ENCODE peak calls at places on chromosomes 3 and 15, in eight cellular contexts. U is amniotic stem cell; I is naive thymus-derived CD8-positive, alpha-beta T cell; X is NCI-H2081; S is AG09319; L is activated T-cell treated with anti-CD3 and anti-CD28 coated beads for 24 hours; K is fibroblast of lung; D is GM12865. M is an unnamed sample.
A peak's percentile ranks its signal among the peaks of the same experiment; 100 is the strongest.

GRCh38 chr3:187131981-187132380 is 7.3 kb downstream of the RPL39L start:
- DNase-seq in U (no peak), D (no peak), K (no peak), L (no peak), S (no peak), X (no peak), I (no peak), M (no peak)

GRCh38 chr3:132469326-132469725 is 52.0 kb downstream of the DNAJC13 start:
- DNase-seq in S (no peak), I (no peak), X (no peak), L (no peak), U (no peak), K (no peak), D (no peak), M (no peak)

GRCh38 chr15:72785452-72786243 is 2.1 kb upstream of the ADPGK start:
- DNase-seq in I (no peak), D (peak; percentile 56), X (no peak), K (peak; percentile 78), U (no peak), L (peak; percentile 28), S (peak; percentile 24), M (no peak)

GRCh38 chr3:122024800-122025199 is 2.8 kb upstream of the ILDR1 start:
- DNase-seq in U (no peak), K (no peak), S (no peak), X (no peak), D (no peak), I (no peak), L (no peak), M (peak; percentile 61)

GRCh38 chr3:128452120-128452519 is 14.6 kb downstream of the DNAJB8 start:
- DNase-seq in X (no peak), L (no peak), I (no peak), S (no peak), D (no peak), U (no peak), K (no peak), M (no peak)

GRCh38 chr3:72295276-72295973 is 510.5 kb upstream of the PROK2 start:
- DNase-seq in K (no peak), I (no peak), U (no peak), S (peak; percentile 22), X (no peak), L (no peak), D (no peak), M (no peak)

GRCh38 chr3:127417709-127418559 is 130.1 kb upstream of the PRR20G start:
- DNase-seq in I (no peak), U (no peak), X (no peak), S (no peak), K (no peak), L (no peak), D (no peak), M (no peak)

GRCh38 chr15:29668120-29668602 is 154.1 kb downstream of the TJP1 start:
- DNase-seq in L (peak; percentile 4), D (peak; percentile 71), U (peak; percentile 82), I (no peak), X (peak; percentile 52), S (peak; percentile 34), K (peak; percentile 85), M (peak; percentile 90)

GRCh38 chr3:123244128-123244527 is 42.4 kb downstream of the SEC22A start:
- DNase-seq in D (no peak), S (no peak), L (no peak), I (peak; percentile 24), X (no peak), U (no peak), K (no peak), M (no peak)

GRCh38 chr15:57572463-57572862 is 19.2 kb upstream of the MYZAP start:
- DNase-seq in I (no peak), S (peak; percentile 56), D (no peak), L (no peak), U (no peak), K (no peak), X (no peak), M (no peak)

GRCh38 chr3:13278783-13279531 is 141.2 kb downstream of the NUP210 start:
- DNase-seq in K (peak; percentile 57), X (no peak), I (no peak), L (no peak), U (no peak), S (no peak), D (no peak), M (no peak)

GRCh38 chr15:65286069-65286703 is 497 bp downstream of the PARP16 start:
- DNase-seq in U (no peak), K (peak; percentile 38), I (peak; percentile 19), S (no peak), X (peak; percentile 28), D (peak; percentile 58), L (no peak), M (peak; percentile 72)

GRCh38 chr3:125039897-125040175 is 16.0 kb downstream of the HEG1 start:
- DNase-seq in D (no peak), I (no peak), L (no peak), U (no peak), K (no peak), S (no peak), X (no peak), M (no peak)

GRCh38 chr15:91549581-91549980 is 303.9 kb upstream of the SLCO3A1 start:
- DNase-seq in D (no peak), S (no peak), X (no peak), K (no peak), I (no peak), U (no peak), L (no peak), M (no peak)

GRCh38 chr15:58873267-58873666 is 60.2 kb downstream of the SLTM start:
- DNase-seq in S (peak; percentile 24), X (no peak), D (no peak), L (no peak), K (peak; percentile 55), U (no peak), I (no peak), M (no peak)

GRCh38 chr15:52137432-52138357 is 25.1 kb upstream of the BCL2L10 start:
- DNase-seq in L (no peak), I (no peak), U (no peak), S (no peak), D (no peak), K (no peak), X (no peak), M (peak; percentile 65)

GRCh38 chr15:85379403-85380131 is 836 bp upstream of the AKAP13 start:
- DNase-seq in S (no peak), I (peak; percentile 10), K (no peak), X (no peak), U (no peak), D (peak; percentile 59), L (peak; percentile 23), M (peak; percentile 43)

GRCh38 chr3:188875413-188875812 is 296.4 kb upstream of the TPRG1 start:
- DNase-seq in K (no peak), L (no peak), S (no peak), D (peak; percentile 10), I (no peak), U (no peak), X (no peak), M (no peak)

M was measured in small intestine.